ENCODE peak calls at places on chromosomes 5 and 9, in four cellular contexts. E is activated CD8-positive, alpha-beta memory T cell treated with anti-CD3 and anti-CD28 coated beads for 24 hours; C is amniotic epithelial cell; Q is HuH-7. L is an unnamed sample.

GRCh38 chr9:121285835-121286687 is 18.1 kb downstream of the GSN start:
- DNase-seq in E (no peak), C (peak), Q (no peak), L (peak)

GRCh38 chr9:5500441-5501235 is 9.7 kb upstream of the PDCD1LG2 start:
- DNase-seq in E (no peak), C (peak), Q (no peak), L (peak)

GRCh38 chr5:16578474-16578883 is 38.3 kb downstream of the RETREG1 start:
- DNase-seq in E (no peak), C (no peak), Q (no peak), L (peak)

GRCh38 chr9:94819161-94819677 is 92.7 kb downstream of the AOPEP start:
- DNase-seq in E (no peak), C (no peak), Q (no peak), L (no peak)

GRCh38 chr5:112329429-112330090 is 89.5 kb downstream of the EPB41L4A start:
- DNase-seq in E (no peak), C (no peak), Q (no peak), L (no peak)

GRCh38 chr5:42930934-42931333 is 109.2 kb downstream of the ANXA2R start:
- DNase-seq in E (no peak), C (peak), Q (no peak), L (no peak)

GRCh38 chr5:39138892-39139291 is 64.7 kb upstream of the RICTOR start:
- DNase-seq in E (no peak), C (peak), Q (no peak), L (peak)

GRCh38 chr9:94780516-94780950 is 54.0 kb downstream of the AOPEP start:
- DNase-seq in E (no peak), C (no peak), Q (no peak), L (no peak)

GRCh38 chr5:98942849-98943248 is 14.0 kb upstream of the CHD1 start:
- DNase-seq in E (no peak), C (peak), Q (no peak), L (peak)

GRCh38 chr5:69115526-69115925 is 21.7 kb downstream of the SLC30A5 start:
- DNase-seq in E (no peak), C (no peak), Q (no peak), L (no peak)

GRCh38 chr9:38622083-38622674 is 1.8 kb upstream of the ANKRD18A start:
- DNase-seq in E (no peak), C (no peak), Q (no peak), L (no peak)

GRCh38 chr9:2023042-2023441 is 7.9 kb downstream of the SMARCA2 start:
- DNase-seq in E (no peak), C (no peak), Q (no peak), L (no peak)

L was measured in fibroblast of villous mesenchyme.